ENCODE peak calls at places on chromosomes 3 and 15, in five cellular contexts. Z, E, D, T and V are unnamed samples.

GRCh38 chr3:13211605-13212210 is 138.5 kb upstream of the IQSEC1 start:
- DNase-seq in D (no peak), T (no peak), Z (no peak), E (no peak), V (no peak)

GRCh38 chr3:95718168-95718567 is 1096.2 kb upstream of the EPHA6 start:
- DNase-seq in T (no peak), D (no peak), Z (no peak), E (no peak), V (no peak)

GRCh38 chr3:63232764-63233396 is 45.2 kb upstream of the SYNPR start:
- DNase-seq in E (no peak), T (no peak), D (peak), Z (no peak), V (no peak)

GRCh38 chr3:3532544-3532943 is 266.7 kb upstream of the LRRN1 start:
- DNase-seq in D (no peak), T (no peak), Z (no peak), E (no peak), V (no peak)

GRCh38 chr3:64318001-64318400 is 92.7 kb upstream of the PRICKLE2 start:
- DNase-seq in E (no peak), T (no peak), D (no peak), Z (no peak), V (no peak)

GRCh38 chr3:37640636-37641375 is 220.9 kb upstream of the CTDSPL start:
- DNase-seq in T (no peak), E (no peak), D (no peak), Z (no peak), V (no peak)

GRCh38 chr15:67146875-67147381 is 81.5 kb downstream of the SMAD3 start:
- DNase-seq in E (peak), T (no peak), Z (no peak), D (peak), V (peak)

GRCh38 chr15:81285461-81285860 is 38.5 kb downstream of the STARD5 start:
- DNase-seq in T (no peak), Z (no peak), D (no peak), E (no peak), V (no peak)

GRCh38 chr3:187709155-187709554 is 6.8 kb upstream of the RTP2 start:
- DNase-seq in E (no peak), D (peak), Z (peak), T (no peak), V (peak)

GRCh38 chr3:38099518-38099917 is 37.4 kb downstream of the ACAA1 start:
- DNase-seq in D (no peak), Z (peak), E (no peak), T (no peak), V (peak)